ENCODE peak calls at places on chromosomes 3 and 15, in eight cellular contexts. One of them, this sample, is unnamed.

GRCh38 chr3:48429416-48430358 is at the start of gene PLXNB1:
- DNase-seq in NB4: peak
- DNase-seq in HCT116: no peak
- DNase-seq in AG10803: peak
- DNase-seq in Peyer's patch: peak
- DNase-seq in lung: peak
- DNase-seq in GM23338: peak
- DNase-seq in cardiac fibroblast: peak
- DNase-seq in this sample: no peak

GRCh38 chr3:169835533-169835932 is 22.8 kb upstream of the LRRC34 start:
- DNase-seq in NB4: no peak
- DNase-seq in HCT116: no peak
- DNase-seq in AG10803: no peak
- DNase-seq in Peyer's patch: no peak
- DNase-seq in lung: no peak
- DNase-seq in GM23338: no peak
- DNase-seq in cardiac fibroblast: no peak
- DNase-seq in this sample: no peak

GRCh38 chr3:107824822-107825371 is 265.9 kb downstream of the CD47 start:
- DNase-seq in NB4: no peak
- DNase-seq in HCT116: no peak
- DNase-seq in AG10803: no peak
- DNase-seq in Peyer's patch: no peak
- DNase-seq in lung: no peak
- DNase-seq in GM23338: no peak
- DNase-seq in cardiac fibroblast: no peak
- DNase-seq in this sample: no peak

GRCh38 chr3:132787616-132788015 is 65.4 kb upstream of the NPHP3 start:
- DNase-seq in NB4: no peak
- DNase-seq in HCT116: no peak
- DNase-seq in AG10803: peak
- DNase-seq in Peyer's patch: no peak
- DNase-seq in lung: no peak
- DNase-seq in GM23338: no peak
- DNase-seq in cardiac fibroblast: peak
- DNase-seq in this sample: no peak

GRCh38 chr3:8529738-8530525 is 28.3 kb downstream of the LMCD1 start:
- DNase-seq in NB4: peak
- DNase-seq in HCT116: no peak
- DNase-seq in AG10803: no peak
- DNase-seq in Peyer's patch: no peak
- DNase-seq in lung: no peak
- DNase-seq in GM23338: no peak
- DNase-seq in cardiac fibroblast: no peak
- DNase-seq in this sample: no peak

GRCh38 chr3:14774431-14774830 is 44.3 kb upstream of the FGD5 start:
- DNase-seq in NB4: no peak
- DNase-seq in HCT116: no peak
- DNase-seq in AG10803: no peak
- DNase-seq in Peyer's patch: peak
- DNase-seq in lung: no peak
- DNase-seq in GM23338: no peak
- DNase-seq in cardiac fibroblast: no peak
- DNase-seq in this sample: no peak

GRCh38 chr3:141913150-141913811 is 36.8 kb downstream of the ATP1B3 start:
- DNase-seq in NB4: peak
- DNase-seq in HCT116: peak
- DNase-seq in AG10803: peak
- DNase-seq in Peyer's patch: no peak
- DNase-seq in lung: peak
- DNase-seq in GM23338: peak
- DNase-seq in cardiac fibroblast: peak
- DNase-seq in this sample: peak

GRCh38 chr15:25866874-25867273 is 3.7 kb upstream of the ATP10A start:
- DNase-seq in NB4: no peak
- DNase-seq in HCT116: no peak
- DNase-seq in AG10803: no peak
- DNase-seq in Peyer's patch: no peak
- DNase-seq in lung: no peak
- DNase-seq in GM23338: no peak
- DNase-seq in cardiac fibroblast: no peak
- DNase-seq in this sample: no peak

GRCh38 chr15:65790692-65791334 is 1.3 kb downstream of the DENND4A start:
- DNase-seq in NB4: peak
- DNase-seq in HCT116: no peak
- DNase-seq in AG10803: no peak
- DNase-seq in Peyer's patch: no peak
- DNase-seq in lung: no peak
- DNase-seq in GM23338: peak
- DNase-seq in cardiac fibroblast: peak
- DNase-seq in this sample: no peak

GRCh38 chr3:87206070-87206469 is 21.0 kb upstream of the CHMP2B start:
- DNase-seq in NB4: no peak
- DNase-seq in HCT116: no peak
- DNase-seq in AG10803: peak
- DNase-seq in Peyer's patch: no peak
- DNase-seq in lung: no peak
- DNase-seq in GM23338: no peak
- DNase-seq in cardiac fibroblast: peak
- DNase-seq in this sample: peak

GRCh38 chr3:42101048-42101447 is 9.9 kb downstream of the TRAK1 start:
- DNase-seq in NB4: peak
- DNase-seq in HCT116: no peak
- DNase-seq in AG10803: peak
- DNase-seq in Peyer's patch: no peak
- DNase-seq in lung: no peak
- DNase-seq in GM23338: no peak
- DNase-seq in cardiac fibroblast: peak
- DNase-seq in this sample: no peak

GRCh38 chr3:79146024-79146423 is 621.8 kb downstream of the ROBO1 start:
- DNase-seq in NB4: no peak
- DNase-seq in HCT116: no peak
- DNase-seq in AG10803: no peak
- DNase-seq in Peyer's patch: no peak
- DNase-seq in lung: no peak
- DNase-seq in GM23338: no peak
- DNase-seq in cardiac fibroblast: no peak
- DNase-seq in this sample: no peak

GRCh38 chr3:102031834-102032233 is 182.5 kb downstream of the NFKBIZ start:
- DNase-seq in NB4: no peak
- DNase-seq in HCT116: no peak
- DNase-seq in AG10803: no peak
- DNase-seq in Peyer's patch: no peak
- DNase-seq in lung: no peak
- DNase-seq in GM23338: no peak
- DNase-seq in cardiac fibroblast: no peak
- DNase-seq in this sample: no peak

DNA sequence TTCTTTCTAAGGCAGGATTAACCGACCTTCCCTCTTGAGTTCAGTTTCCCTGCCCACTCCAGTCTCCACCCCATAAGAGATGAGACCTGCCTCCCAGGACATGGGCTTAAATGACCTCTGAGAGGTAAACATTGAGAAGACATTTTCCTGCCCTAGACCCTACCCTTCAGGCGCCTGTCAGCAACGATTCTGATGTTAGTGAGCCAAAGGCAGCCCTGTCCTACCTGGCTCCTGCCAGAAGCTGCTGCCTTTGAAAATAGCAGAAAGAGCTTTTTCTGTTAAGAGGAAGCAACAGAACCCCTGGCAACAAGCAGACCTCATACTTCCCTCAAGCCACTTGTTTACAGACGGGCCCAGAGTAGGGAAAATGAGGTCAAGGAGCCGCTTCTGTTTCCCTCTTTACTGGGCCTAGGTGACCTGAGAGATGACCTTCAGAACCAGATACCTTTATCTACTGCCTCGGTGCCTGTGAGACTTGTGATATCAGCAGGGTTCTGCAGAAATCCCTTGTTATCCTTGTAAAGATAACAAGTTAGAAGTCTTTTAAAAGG is 52.0 kb downstream of the CD200R1L start:
- DNase-seq in NB4: peak
- DNase-seq in HCT116: no peak
- DNase-seq in AG10803: no peak
- DNase-seq in Peyer's patch: no peak
- DNase-seq in lung: no peak
- DNase-seq in GM23338: no peak
- DNase-seq in cardiac fibroblast: no peak
- DNase-seq in this sample: no peak
- H3K4me3 ChIP-seq in NB4: no peak
- H3K4me3 ChIP-seq in HCT116: no peak
- H3K4me3 ChIP-seq in AG10803: no peak
- H3K4me3 ChIP-seq in Peyer's patch: no peak
- H3K4me3 ChIP-seq in lung: no peak
- H3K4me3 ChIP-seq in GM23338: no peak
- H3K4me3 ChIP-seq in cardiac fibroblast: no peak
- H3K4me3 ChIP-seq in this sample: no peak

GRCh38 chr15:38769492-38769891 is 204.9 kb upstream of the RASGRP1 start:
- DNase-seq in NB4: no peak
- DNase-seq in HCT116: no peak
- DNase-seq in AG10803: no peak
- DNase-seq in Peyer's patch: no peak
- DNase-seq in lung: no peak
- DNase-seq in GM23338: no peak
- DNase-seq in cardiac fibroblast: no peak
- DNase-seq in this sample: no peak

GRCh38 chr15:38768970-38769369 is 204.4 kb upstream of the RASGRP1 start:
- DNase-seq in NB4: no peak
- DNase-seq in HCT116: no peak
- DNase-seq in AG10803: peak
- DNase-seq in Peyer's patch: no peak
- DNase-seq in lung: no peak
- DNase-seq in GM23338: peak
- DNase-seq in cardiac fibroblast: peak
- DNase-seq in this sample: no peak
- TF ChIP-seq CTCF in NB4: peak
- TF ChIP-seq CTCF in HCT116: peak
- TF ChIP-seq CTCF in AG10803: peak
- TF ChIP-seq CTCF in Peyer's patch: no peak
- TF ChIP-seq CTCF in lung: no peak
- TF ChIP-seq CTCF in GM23338: peak
- TF ChIP-seq CTCF in cardiac fibroblast: peak
- TF ChIP-seq CTCF in this sample: peak

DNA sequence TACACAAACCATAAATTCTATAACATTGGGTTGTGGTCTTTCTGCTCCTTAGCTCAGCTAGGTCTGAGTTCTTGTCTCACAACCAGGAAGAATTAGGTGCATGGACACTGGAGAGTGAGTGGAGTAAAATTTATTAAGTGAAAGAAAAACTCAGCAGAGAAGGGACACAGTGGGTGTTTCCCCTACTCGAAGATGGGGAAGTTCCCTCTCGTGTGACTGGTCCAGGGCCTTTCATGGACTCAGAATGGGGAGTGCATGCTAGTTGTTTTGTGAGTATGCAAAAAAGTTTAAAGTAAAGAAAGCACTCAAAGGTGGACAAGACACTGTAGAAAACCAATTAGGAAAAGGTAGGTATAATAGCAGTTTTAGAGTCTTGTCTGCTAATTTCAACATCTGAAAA is 215.5 kb upstream of the RORA start:
- DNase-seq in NB4: no peak
- DNase-seq in HCT116: no peak
- DNase-seq in AG10803: no peak
- DNase-seq in Peyer's patch: no peak
- DNase-seq in lung: no peak
- DNase-seq in GM23338: no peak
- DNase-seq in cardiac fibroblast: no peak
- DNase-seq in this sample: no peak
- H3K4me3 ChIP-seq in NB4: no peak
- H3K4me3 ChIP-seq in HCT116: no peak
- H3K4me3 ChIP-seq in AG10803: no peak
- H3K4me3 ChIP-seq in Peyer's patch: no peak
- H3K4me3 ChIP-seq in lung: no peak
- H3K4me3 ChIP-seq in GM23338: no peak
- H3K4me3 ChIP-seq in cardiac fibroblast: no peak
- H3K4me3 ChIP-seq in this sample: no peak

DNA sequence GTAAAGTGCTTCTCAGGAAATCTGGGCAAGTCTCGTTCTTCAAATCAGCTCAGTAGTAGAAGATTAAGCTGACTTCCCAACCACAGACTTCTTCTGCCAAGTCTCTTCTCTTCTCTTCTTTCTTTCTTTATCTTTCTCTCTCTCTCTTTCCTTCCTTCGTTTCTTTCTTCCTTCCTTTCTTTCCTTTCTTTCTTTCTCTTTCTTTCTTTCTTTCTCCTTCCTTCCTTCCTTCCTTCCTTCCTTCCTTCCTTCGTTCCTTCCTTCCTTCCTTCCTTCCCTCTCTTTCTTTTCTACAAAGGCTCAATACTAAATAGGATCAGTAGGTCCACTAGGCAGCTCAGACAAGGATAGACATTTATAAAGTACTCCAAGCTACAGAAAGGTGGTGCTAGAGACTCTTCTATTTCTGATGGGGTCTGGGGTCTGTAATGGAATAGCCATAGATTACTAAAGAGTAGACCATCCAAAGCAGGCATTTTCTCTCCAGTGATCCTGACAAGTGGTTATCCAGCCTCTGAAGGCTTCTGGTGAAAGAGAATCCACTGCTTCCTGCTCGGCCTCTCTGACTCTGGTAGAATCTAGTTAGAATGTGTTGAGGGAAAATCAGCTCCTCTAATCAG is 100.8 kb downstream of the TPRG1 start:
- DNase-seq in NB4: peak
- DNase-seq in HCT116: no peak
- DNase-seq in AG10803: no peak
- DNase-seq in Peyer's patch: no peak
- DNase-seq in lung: no peak
- DNase-seq in GM23338: peak
- DNase-seq in cardiac fibroblast: peak
- DNase-seq in this sample: no peak
- TF ChIP-seq CTCF in NB4: peak
- TF ChIP-seq CTCF in HCT116: peak
- TF ChIP-seq CTCF in AG10803: peak
- TF ChIP-seq CTCF in Peyer's patch: peak
- TF ChIP-seq CTCF in lung: no peak
- TF ChIP-seq CTCF in GM23338: peak
- TF ChIP-seq CTCF in cardiac fibroblast: peak
- TF ChIP-seq CTCF in this sample: peak

DNA sequence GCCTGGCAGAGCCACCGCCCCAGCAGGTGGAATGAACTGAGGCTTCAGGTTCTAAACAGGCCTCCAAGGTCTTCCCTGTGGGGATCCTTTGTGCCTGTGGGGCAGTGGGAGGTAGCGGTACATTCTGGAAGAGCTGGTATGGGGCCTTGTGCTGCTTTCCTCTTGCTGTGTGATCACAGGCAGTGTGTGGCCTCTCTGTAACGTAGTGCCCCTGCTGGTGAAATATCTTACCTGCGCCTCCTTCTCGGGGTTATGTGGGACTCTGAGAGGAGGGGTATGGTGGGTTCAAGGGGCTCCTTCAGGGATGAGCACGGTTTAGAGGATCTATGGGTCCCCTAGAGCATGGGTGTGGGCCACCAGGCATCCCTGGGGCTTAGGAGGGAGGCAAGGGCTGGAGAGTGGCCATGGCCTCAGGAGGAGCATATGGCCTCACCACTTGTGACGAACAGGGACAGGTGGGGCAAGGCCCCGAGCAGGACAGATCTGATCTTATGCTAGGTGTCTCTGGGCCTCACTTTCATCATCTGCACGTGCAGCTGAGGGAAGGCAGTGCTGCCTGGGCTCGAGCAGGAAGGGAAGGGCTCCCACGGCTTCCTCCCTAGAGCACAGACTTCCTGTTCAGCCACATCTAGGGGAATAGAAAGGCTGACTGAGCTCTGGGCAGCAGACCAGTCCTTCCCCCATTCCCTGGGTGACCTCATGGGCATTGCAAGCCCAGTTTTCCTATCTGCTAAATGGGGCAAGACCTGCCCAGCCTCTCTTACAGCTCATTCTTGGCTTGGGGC is 1.9 kb upstream of the ALS2CL start:
- DNase-seq in NB4: peak
- DNase-seq in HCT116: no peak
- DNase-seq in AG10803: no peak
- DNase-seq in Peyer's patch: no peak
- DNase-seq in lung: peak
- DNase-seq in GM23338: peak
- DNase-seq in cardiac fibroblast: peak
- DNase-seq in this sample: no peak
- H3K4me3 ChIP-seq in NB4: no peak
- H3K4me3 ChIP-seq in HCT116: no peak
- H3K4me3 ChIP-seq in AG10803: no peak
- H3K4me3 ChIP-seq in Peyer's patch: no peak
- H3K4me3 ChIP-seq in lung: no peak
- H3K4me3 ChIP-seq in GM23338: no peak
- H3K4me3 ChIP-seq in cardiac fibroblast: no peak
- H3K4me3 ChIP-seq in this sample: no peak